ENCODE peak calls at places on chromosome 16, in eight cellular contexts. T is T-helper 2 cell; Y is stimulated activated CD4-positive, alpha-beta T cell treated with anti-CD3 and anti-CD28 coated beads, Interleukin-2, amount 100 ng/mL, for 48 hours; V is NCI-H1694 treated with DMSO at 0.1 percent for 48 hours; C is WTC11; S is GDM1; I is endothelial cell; Q is cardiac fibroblast. H is an unnamed sample.

GRCh38 chr16:65572156-65572555 is 450.3 kb upstream of the CDH11 start:
- DNase-seq in T (no peak), Y (no peak), V (no peak), C (no peak), S (no peak), I (no peak), Q (peak), H (no peak)

GRCh38 chr16:83899978-83900377 is 1.1 kb downstream of the MLYCD start:
- DNase-seq in T (no peak), Y (no peak), V (no peak), C (no peak), S (no peak), I (no peak), Q (no peak), H (no peak)

GRCh38 chr16:995087-995486 is 13.5 kb downstream of the SOX8 start:
- DNase-seq in T (no peak), Y (no peak), V (no peak), C (no peak), S (no peak), I (no peak), Q (peak), H (no peak)

GRCh38 chr16:87436225-87437172 is 44.4 kb downstream of the MAP1LC3B start:
- DNase-seq in T (no peak), Y (no peak), V (no peak), C (no peak), S (no peak), I (no peak), Q (peak), H (no peak)

GRCh38 chr16:80804061-80804450 is 342 bp downstream of the CDYL2 start:
- DNase-seq in T (peak), Y (peak), V (no peak), C (peak), S (no peak), I (peak), Q (peak), H (peak)

GRCh38 chr16:86575754-86576557 is 2.4 kb upstream of the FOXL1 start:
- DNase-seq in T (peak), Y (peak), V (no peak), C (peak), S (no peak), I (peak), Q (peak), H (peak)

GRCh38 chr16:71364306-71364705 is 5.8 kb downstream of the CALB2 start:
- DNase-seq in T (no peak), Y (no peak), V (peak), C (no peak), S (no peak), I (no peak), Q (peak), H (no peak)

GRCh38 chr16:81515721-81516120 is 71.1 kb downstream of the CMIP start:
- DNase-seq in T (no peak), Y (no peak), V (no peak), C (no peak), S (no peak), I (no peak), Q (no peak), H (no peak)

GRCh38 chr16:15770107-15770506 is 86.7 kb downstream of the MYH11 start:
- DNase-seq in T (no peak), Y (no peak), V (no peak), C (no peak), S (no peak), I (no peak), Q (peak), H (no peak)

GRCh38 chr16:31876955-31877828 is 3.6 kb downstream of the ZNF267 start:
- DNase-seq in T (no peak), Y (peak), V (no peak), C (no peak), S (no peak), I (no peak), Q (peak), H (peak)

GRCh38 chr16:20971420-20971819 is 70.8 kb downstream of the LYRM1 start:
- DNase-seq in T (no peak), Y (no peak), V (no peak), C (no peak), S (no peak), I (no peak), Q (no peak), H (no peak)

GRCh38 chr16:54679531-54679930 is 251.1 kb upstream of the IRX5 start:
- DNase-seq in T (no peak), Y (no peak), V (no peak), C (no peak), S (no peak), I (no peak), Q (no peak), H (no peak)

GRCh38 chr16:1932050-1933028 is 10.7 kb downstream of the MSRB1 start:
- DNase-seq in T (no peak), Y (no peak), V (no peak), C (peak), S (no peak), I (no peak), Q (no peak), H (no peak)

GRCh38 chr16:14957576-14958322 is 17.1 kb upstream of the PDXDC1 start:
- DNase-seq in T (no peak), Y (no peak), V (no peak), C (no peak), S (no peak), I (no peak), Q (no peak), H (no peak)

GRCh38 chr16:85090166-85090565 is 22.1 kb downstream of the CIBAR2 start:
- DNase-seq in T (no peak), Y (no peak), V (no peak), C (no peak), S (no peak), I (no peak), Q (peak), H (no peak)

GRCh38 chr16:47506800-47507199 is 45.7 kb downstream of the PHKB start:
- DNase-seq in T (no peak), Y (no peak), V (no peak), C (no peak), S (no peak), I (no peak), Q (no peak), H (no peak)

GRCh38 chr16:31023252-31023602 is 10.1 kb upstream of the STX4 start:
- DNase-seq in T (no peak), Y (no peak), V (no peak), C (no peak), S (no peak), I (no peak), Q (no peak), H (no peak)

GRCh38 chr16:22235839-22236745 is 30.0 kb downstream of the EEF2K start:
- DNase-seq in T (no peak), Y (no peak), V (no peak), C (no peak), S (no peak), I (no peak), Q (peak), H (no peak)

GRCh38 chr16:15033309-15033707 is 22.6 kb downstream of the NTAN1 start:
- DNase-seq in T (no peak), Y (no peak), V (no peak), C (no peak), S (no peak), I (no peak), Q (peak), H (no peak)

GRCh38 chr16:11833951-11834695 is 17.2 kb downstream of the RSL1D1 start:
- DNase-seq in T (no peak), Y (no peak), V (no peak), C (no peak), S (no peak), I (no peak), Q (peak), H (no peak)

GRCh38 chr16:85491798-85492616 is 121.1 kb upstream of the GSE1 start:
- DNase-seq in T (no peak), Y (no peak), V (no peak), C (no peak), S (no peak), I (no peak), Q (peak), H (peak)

GRCh38 chr16:64453643-64454042 is 668.2 kb downstream of the CDH11 start:
- DNase-seq in T (no peak), Y (no peak), V (no peak), C (no peak), S (no peak), I (no peak), Q (peak), H (no peak)

GRCh38 chr16:22323998-22324786 is 27.0 kb downstream of the POLR3E start:
- DNase-seq in T (no peak), Y (no peak), V (no peak), C (no peak), S (no peak), I (no peak), Q (no peak), H (no peak)